ENCODE peak calls at places on chromosome 10, in four cellular contexts. A, Y, M and K are unnamed samples.
A peak's percentile ranks its signal among the peaks of the same experiment; 100 is the strongest.

GRCh38 chr10:114603943-114604342 is 54.1 kb downstream of the ABLIM1 start:
- DNase-seq in A (no peak), Y (no peak), M (no peak), K (no peak)

GRCh38 chr10:88938938-88939337 is 13.6 kb downstream of the ACTA2 start:
- DNase-seq in A (no peak), Y (no peak), M (no peak), K (no peak)

GRCh38 chr10:81428456-81429134 is 446.4 kb upstream of the NRG3 start:
- DNase-seq in A (no peak), Y (no peak), M (no peak), K (no peak)

GRCh38 chr10:131098416-131098952 is 213.0 kb downstream of the TCERG1L start:
- DNase-seq in A (no peak), Y (no peak), M (no peak), K (no peak)

GRCh38 chr10:121036431-121036830 is 185.3 kb downstream of the WDR11 start:
- DNase-seq in A (no peak), Y (peak; percentile 49), M (no peak), K (no peak)

GRCh38 chr10:102342462-102342861 is 53.0 kb upstream of the NFKB2 start:
- DNase-seq in A (no peak), Y (peak; percentile 94), M (no peak), K (no peak)

GRCh38 chr10:110225756-110226554 is 18.6 kb downstream of the MXI1 start:
- DNase-seq in A (peak; percentile 96), Y (peak; percentile 91), M (peak; percentile 79), K (peak; percentile 90)

GRCh38 chr10:84097787-84098353 is 41.4 kb upstream of the GHITM start:
- DNase-seq in A (no peak), Y (peak; percentile 76), M (no peak), K (peak; percentile 15)

GRCh38 chr10:13949844-13950542 is 363.2 kb downstream of the PRPF18 start:
- DNase-seq in A (no peak), Y (no peak), M (no peak), K (no peak)

GRCh38 chr10:124588736-124589451 is 127.3 kb downstream of the LHPP start:
- DNase-seq in A (peak; percentile 66), Y (no peak), M (peak; percentile 18), K (no peak)

GRCh38 chr10:17134737-17135260 is 5.2 kb upstream of the CUBN start:
- DNase-seq in A (no peak), Y (peak; percentile 35), M (no peak), K (no peak)

GRCh38 chr10:11958956-11959355 is 83.7 kb downstream of the UPF2 start:
- DNase-seq in A (no peak), Y (no peak), M (no peak), K (no peak)

GRCh38 chr10:74334221-74334620 is 183.2 kb downstream of the ADK start:
- DNase-seq in A (no peak), Y (no peak), M (no peak), K (no peak)

GRCh38 chr10:89904755-89905154 is 203.4 kb downstream of the KIF20B start:
- DNase-seq in A (no peak), Y (no peak), M (no peak), K (no peak)

GRCh38 chr10:32273326-32273725 is 73.6 kb downstream of the EPC1 start:
- DNase-seq in A (no peak), Y (no peak), M (no peak), K (no peak)

GRCh38 chr10:60663850-60664249 is 114.4 kb upstream of the CDK1 start:
- DNase-seq in A (no peak), Y (no peak), M (peak; percentile 28), K (no peak)

GRCh38 chr10:119595715-119596515 is 849 bp downstream of the TIAL1 start:
- DNase-seq in A (peak; percentile 71), Y (no peak), M (no peak), K (no peak)

GRCh38 chr10:52443419-52444388 is 129.6 kb downstream of the DKK1 start:
- DNase-seq in A (no peak), Y (peak; percentile 71), M (no peak), K (no peak)

GRCh38 chr10:102773320-102773719 is 29.6 kb downstream of the WBP1L start:
- DNase-seq in A (no peak), Y (no peak), M (no peak), K (no peak)

GRCh38 chr10:119654540-119654939 is 3.4 kb downstream of the BAG3 start:
- DNase-seq in A (no peak), Y (no peak), M (peak; percentile 38), K (no peak)

GRCh38 chr10:30835146-30835545 is 196.5 kb downstream of the ZNF438 start:
- DNase-seq in A (no peak), Y (no peak), M (no peak), K (peak; percentile 35)

GRCh38 chr10:48384699-48384982 is 78.2 kb downstream of the MAPK8 start:
- DNase-seq in A (no peak), Y (no peak), M (no peak), K (no peak)

GRCh38 chr10:119333146-119333792 is 125.9 kb downstream of the GRK5 start:
- DNase-seq in A (peak; percentile 62), Y (no peak), M (no peak), K (no peak)

GRCh38 chr10:74898201-74898976 is 72.0 kb downstream of the KAT6B start:
- DNase-seq in A (no peak), Y (no peak), M (no peak), K (no peak)

GRCh38 chr10:11018426-11018818 is 750 bp downstream of the CELF2 start:
- DNase-seq in A (peak; percentile 73), Y (no peak), M (no peak), K (no peak)

GRCh38 chr10:95290801-95291633 is at the start of gene PDLIM1:
- DNase-seq in A (peak; percentile 89), Y (peak; percentile 69), M (no peak), K (no peak)

GRCh38 chr10:51007781-51008180 is 66.5 kb upstream of the PRKG1 start:
- DNase-seq in A (no peak), Y (no peak), M (no peak), K (no peak)

GRCh38 chr10:34854147-34854601 is 39.1 kb upstream of the PARD3 start:
- DNase-seq in A (no peak), Y (no peak), M (no peak), K (no peak)

GRCh38 chr10:23063387-23064287 is 31.7 kb upstream of the MSRB2 start:
- DNase-seq in A (no peak), Y (no peak), M (no peak), K (no peak)

GRCh38 chr10:110260746-110261477 is 43.8 kb downstream of the SMNDC1 start:
- DNase-seq in A (no peak), Y (no peak), M (no peak), K (no peak)

GRCh38 chr10:68471063-68471585 is 649 bp downstream of the DNA2 start:
- DNase-seq in A (no peak), Y (peak; percentile 4), M (no peak), K (no peak)

GRCh38 chr10:23053036-23053435 is 42.3 kb upstream of the MSRB2 start:
- DNase-seq in A (no peak), Y (peak; percentile 51), M (no peak), K (no peak)

GRCh38 chr10:17326377-17326776 is 98.3 kb downstream of the VIM start:
- DNase-seq in A (no peak), Y (no peak), M (no peak), K (no peak)

GRCh38 chr10:35445150-35445884 is 109.0 kb downstream of the CCNY start:
- DNase-seq in A (no peak), Y (no peak), M (no peak), K (no peak)

GRCh38 chr10:22615819-22616499 is 98.4 kb downstream of the PIP4K2A start:
- DNase-seq in A (peak; percentile 72), Y (no peak), M (no peak), K (no peak)

GRCh38 chr10:110504111-110504735 is 6.5 kb downstream of the DUSP5 start:
- DNase-seq in A (no peak), Y (no peak), M (no peak), K (no peak)

GRCh38 chr10:33260403-33261239 is 73.8 kb downstream of the NRP1 start:
- DNase-seq in A (no peak), Y (no peak), M (no peak), K (no peak)

GRCh38 chr10:119222531-119222930 is 15.2 kb downstream of the GRK5 start:
- DNase-seq in A (no peak), Y (no peak), M (no peak), K (no peak)